ENCODE peak calls at places on chromosomes 7 and 10, in seven cellular contexts. One of them, this sample, is unnamed.

GRCh38 chr10:66772511-66772910 is 153.3 kb upstream of the LRRTM3 start:
- DNase-seq in GM12878: no peak
- DNase-seq in HepG2: no peak
- DNase-seq in GM12892: no peak
- DNase-seq in SK-N-SH: no peak
- DNase-seq in K562: no peak
- DNase-seq in H1: no peak
- DNase-seq in this sample: no peak

GRCh38 chr10:78515037-78515872 is 481.6 kb downstream of the RPS24 start:
- DNase-seq in GM12878: no peak
- DNase-seq in HepG2: no peak
- DNase-seq in GM12892: no peak
- DNase-seq in SK-N-SH: peak; percentile 51
- DNase-seq in K562: no peak
- DNase-seq in H1: peak; percentile 32
- DNase-seq in this sample: no peak

GRCh38 chr7:157576415-157576814 is 239.6 kb downstream of the DNAJB6 start:
- DNase-seq in GM12878: no peak
- DNase-seq in HepG2: no peak
- DNase-seq in GM12892: no peak
- DNase-seq in SK-N-SH: no peak
- DNase-seq in K562: no peak
- DNase-seq in H1: no peak
- DNase-seq in this sample: no peak

GRCh38 chr10:59337254-59337653 is 25.1 kb downstream of the FAM13C start:
- DNase-seq in GM12878: no peak
- DNase-seq in HepG2: peak; percentile 21
- DNase-seq in GM12892: no peak
- DNase-seq in SK-N-SH: no peak
- DNase-seq in K562: no peak
- DNase-seq in H1: no peak
- DNase-seq in this sample: no peak

GRCh38 chr7:131188367-131189339 is 139.0 kb upstream of the MKLN1 start:
- DNase-seq in GM12878: peak; percentile 61
- DNase-seq in HepG2: peak; percentile 28
- DNase-seq in GM12892: no peak
- DNase-seq in SK-N-SH: no peak
- DNase-seq in K562: peak; percentile 60
- DNase-seq in H1: no peak
- DNase-seq in this sample: peak; percentile 27

GRCh38 chr10:115936926-115937755 is 335.9 kb downstream of the GFRA1 start:
- DNase-seq in GM12878: no peak
- DNase-seq in HepG2: no peak
- DNase-seq in GM12892: no peak
- DNase-seq in SK-N-SH: no peak
- DNase-seq in K562: no peak
- DNase-seq in H1: no peak
- DNase-seq in this sample: no peak

GRCh38 chr10:96272256-96272985 is 1.1 kb upstream of the BLNK start:
- DNase-seq in GM12878: no peak
- DNase-seq in HepG2: no peak
- DNase-seq in GM12892: no peak
- DNase-seq in SK-N-SH: no peak
- DNase-seq in K562: no peak
- DNase-seq in H1: no peak
- DNase-seq in this sample: no peak

GRCh38 chr7:7790041-7790751 is 71.8 kb upstream of the RPA3 start:
- DNase-seq in GM12878: no peak
- DNase-seq in HepG2: no peak
- DNase-seq in GM12892: no peak
- DNase-seq in SK-N-SH: no peak
- DNase-seq in K562: no peak
- DNase-seq in H1: no peak
- DNase-seq in this sample: no peak

GRCh38 chr10:118662228-118663035 is 67.0 kb upstream of the PRLHR start:
- DNase-seq in GM12878: no peak
- DNase-seq in HepG2: no peak
- DNase-seq in GM12892: no peak
- DNase-seq in SK-N-SH: no peak
- DNase-seq in K562: no peak
- DNase-seq in H1: no peak
- DNase-seq in this sample: no peak

GRCh38 chr7:77537595-77538185 is 595 bp downstream of the PTPN12 start:
- DNase-seq in GM12878: no peak
- DNase-seq in HepG2: peak; percentile 32
- DNase-seq in GM12892: peak; percentile 40
- DNase-seq in SK-N-SH: peak; percentile 74
- DNase-seq in K562: peak; percentile 67
- DNase-seq in H1: no peak
- DNase-seq in this sample: peak; percentile 43

GRCh38 chr7:116582806-116583444 is 58.1 kb downstream of the CAV1 start:
- DNase-seq in GM12878: no peak
- DNase-seq in HepG2: no peak
- DNase-seq in GM12892: no peak
- DNase-seq in SK-N-SH: no peak
- DNase-seq in K562: no peak
- DNase-seq in H1: no peak
- DNase-seq in this sample: no peak

GRCh38 chr7:20284398-20285143 is 46.1 kb upstream of the ITGB8 start:
- DNase-seq in GM12878: no peak
- DNase-seq in HepG2: no peak
- DNase-seq in GM12892: no peak
- DNase-seq in SK-N-SH: no peak
- DNase-seq in K562: no peak
- DNase-seq in H1: no peak
- DNase-seq in this sample: no peak

GRCh38 chr10:52455095-52455494 is 141.0 kb downstream of the DKK1 start:
- DNase-seq in GM12878: no peak
- DNase-seq in HepG2: no peak
- DNase-seq in GM12892: no peak
- DNase-seq in SK-N-SH: no peak
- DNase-seq in K562: no peak
- DNase-seq in H1: no peak
- DNase-seq in this sample: no peak

GRCh38 chr7:149147072-149147729 is at the start of gene ZNF398:
- DNase-seq in GM12878: peak; percentile 69
- DNase-seq in HepG2: peak; percentile 45
- DNase-seq in GM12892: peak; percentile 83
- DNase-seq in SK-N-SH: peak; percentile 99
- DNase-seq in K562: peak; percentile 97
- DNase-seq in H1: peak; percentile 83
- DNase-seq in this sample: peak; percentile 84

GRCh38 chr7:15345216-15345615 is 216.6 kb downstream of the AGMO start:
- DNase-seq in GM12878: no peak
- DNase-seq in HepG2: no peak
- DNase-seq in GM12892: no peak
- DNase-seq in SK-N-SH: no peak
- DNase-seq in K562: no peak
- DNase-seq in H1: no peak
- DNase-seq in this sample: no peak

GRCh38 chr10:79275431-79275851 is 71.8 kb upstream of the PPIF start:
- DNase-seq in GM12878: no peak
- DNase-seq in HepG2: no peak
- DNase-seq in GM12892: no peak
- DNase-seq in SK-N-SH: peak; percentile 71
- DNase-seq in K562: no peak
- DNase-seq in H1: no peak
- DNase-seq in this sample: no peak

GRCh38 chr7:50962962-50963374 is 180.3 kb upstream of the GRB10 start:
- DNase-seq in GM12878: no peak
- DNase-seq in HepG2: peak; percentile 41
- DNase-seq in GM12892: no peak
- DNase-seq in SK-N-SH: no peak
- DNase-seq in K562: peak; percentile 58
- DNase-seq in H1: no peak
- DNase-seq in this sample: no peak

GRCh38 chr7:15326044-15326644 is 235.7 kb downstream of the AGMO start:
- DNase-seq in GM12878: no peak
- DNase-seq in HepG2: peak; percentile 3
- DNase-seq in GM12892: no peak
- DNase-seq in SK-N-SH: peak; percentile 32
- DNase-seq in K562: no peak
- DNase-seq in H1: no peak
- DNase-seq in this sample: no peak

GRCh38 chr10:75400769-75401568 is 595 bp downstream of the ZNF503 start:
- DNase-seq in GM12878: no peak
- DNase-seq in HepG2: no peak
- DNase-seq in GM12892: peak; percentile 34
- DNase-seq in SK-N-SH: peak; percentile 78
- DNase-seq in K562: peak; percentile 38
- DNase-seq in H1: peak; percentile 70
- DNase-seq in this sample: peak; percentile 37

GRCh38 chr7:96773483-96773882 is 63.8 kb upstream of the SEM1 start:
- DNase-seq in GM12878: no peak
- DNase-seq in HepG2: no peak
- DNase-seq in GM12892: no peak
- DNase-seq in SK-N-SH: no peak
- DNase-seq in K562: no peak
- DNase-seq in H1: no peak
- DNase-seq in this sample: no peak

GRCh38 chr7:150489812-150490211 is 24.9 kb upstream of the GIMAP7 start:
- DNase-seq in GM12878: no peak
- DNase-seq in HepG2: no peak
- DNase-seq in GM12892: no peak
- DNase-seq in SK-N-SH: no peak
- DNase-seq in K562: no peak
- DNase-seq in H1: no peak
- DNase-seq in this sample: no peak

GRCh38 chr10:106242301-106242700 is 922.2 kb downstream of the SORCS1 start:
- DNase-seq in GM12878: no peak
- DNase-seq in HepG2: no peak
- DNase-seq in GM12892: no peak
- DNase-seq in SK-N-SH: no peak
- DNase-seq in K562: no peak
- DNase-seq in H1: no peak
- DNase-seq in this sample: no peak

GRCh38 chr10:95295031-95295755 is 4.4 kb upstream of the PDLIM1 start:
- DNase-seq in GM12878: peak; percentile 96
- DNase-seq in HepG2: no peak
- DNase-seq in GM12892: peak; percentile 63
- DNase-seq in SK-N-SH: no peak
- DNase-seq in K562: peak; percentile 28
- DNase-seq in H1: peak; percentile 64
- DNase-seq in this sample: peak; percentile 58

GRCh38 chr7:13992621-13992982 is 3.1 kb upstream of the ETV1 start:
- DNase-seq in GM12878: no peak
- DNase-seq in HepG2: no peak
- DNase-seq in GM12892: no peak
- DNase-seq in SK-N-SH: no peak
- DNase-seq in K562: no peak
- DNase-seq in H1: no peak
- DNase-seq in this sample: no peak

GRCh38 chr7:30428586-30429530 is 49.7 kb downstream of the NOD1 start:
- DNase-seq in GM12878: no peak
- DNase-seq in HepG2: no peak
- DNase-seq in GM12892: no peak
- DNase-seq in SK-N-SH: peak; percentile 8
- DNase-seq in K562: no peak
- DNase-seq in H1: no peak
- DNase-seq in this sample: no peak

GRCh38 chr10:121411006-121411405 is 187.2 kb downstream of the FGFR2 start:
- DNase-seq in GM12878: no peak
- DNase-seq in HepG2: no peak
- DNase-seq in GM12892: no peak
- DNase-seq in SK-N-SH: no peak
- DNase-seq in K562: no peak
- DNase-seq in H1: no peak
- DNase-seq in this sample: no peak

DNA sequence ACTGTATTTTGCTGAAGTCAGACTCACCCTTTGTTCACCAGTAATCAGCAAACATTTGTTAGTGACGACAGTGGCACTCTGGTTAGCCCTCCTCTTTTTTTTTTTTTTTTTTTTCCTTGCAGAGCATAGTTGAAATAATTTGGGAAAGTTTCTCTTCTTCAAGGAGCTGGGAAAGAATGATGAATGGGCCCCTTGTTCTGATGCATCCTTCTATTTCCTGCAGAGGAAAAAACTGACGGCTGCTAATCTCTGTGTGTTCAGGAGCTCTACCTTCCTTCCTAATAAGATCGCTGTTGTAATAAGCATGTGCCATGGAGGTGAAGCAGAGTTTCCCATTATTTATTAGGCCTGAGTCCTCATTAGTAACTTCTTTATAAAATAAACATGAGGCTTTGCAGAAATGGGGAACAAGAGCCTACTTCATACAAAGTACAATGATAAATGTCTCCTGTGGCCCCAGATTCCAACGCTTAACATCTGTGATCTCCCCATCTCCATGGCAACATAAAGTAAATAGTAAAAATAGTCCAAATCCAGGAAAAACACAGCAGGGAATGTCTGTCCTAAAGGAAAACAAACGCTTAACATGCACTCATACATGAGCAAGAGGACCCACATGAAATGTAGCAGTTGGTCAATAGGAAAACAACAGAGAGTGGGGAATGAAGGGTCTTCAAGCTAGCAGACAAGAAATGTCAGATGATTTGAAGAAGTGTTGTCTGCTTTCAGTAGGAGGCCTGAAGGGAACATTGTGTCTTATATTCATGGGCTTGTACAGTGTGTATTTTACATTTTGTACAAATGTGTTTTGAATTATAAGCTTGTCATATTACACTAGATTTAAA is 59.1 kb upstream of the CALD1 start:
- DNase-seq in GM12878: no peak
- DNase-seq in HepG2: no peak
- DNase-seq in GM12892: no peak
- DNase-seq in SK-N-SH: no peak
- DNase-seq in K562: no peak
- DNase-seq in H1: no peak
- DNase-seq in this sample: no peak
- TF ChIP-seq TAF1 in GM12878: no peak
- TF ChIP-seq TAF1 in HepG2: no peak
- TF ChIP-seq TAF1 in GM12892: no peak
- TF ChIP-seq TAF1 in SK-N-SH: no peak
- TF ChIP-seq TAF1 in K562: no peak
- TF ChIP-seq TAF1 in H1: no peak
- TF ChIP-seq TAF1 in this sample: no peak

GRCh38 chr10:44908071-44908709 is 2.9 kb upstream of the TMEM72 start:
- DNase-seq in GM12878: no peak
- DNase-seq in HepG2: no peak
- DNase-seq in GM12892: no peak
- DNase-seq in SK-N-SH: no peak
- DNase-seq in K562: no peak
- DNase-seq in H1: peak; percentile 53
- DNase-seq in this sample: no peak
- TF ChIP-seq TAF1 in GM12878: no peak
- TF ChIP-seq TAF1 in HepG2: no peak
- TF ChIP-seq TAF1 in GM12892: no peak
- TF ChIP-seq TAF1 in SK-N-SH: no peak
- TF ChIP-seq TAF1 in K562: no peak
- TF ChIP-seq TAF1 in H1: no peak
- TF ChIP-seq TAF1 in this sample: no peak

GRCh38 chr7:95608344-95609173 is 12.2 kb upstream of the PDK4 start:
- DNase-seq in GM12878: peak; percentile 47
- DNase-seq in HepG2: peak; percentile 88
- DNase-seq in GM12892: no peak
- DNase-seq in SK-N-SH: peak; percentile 28
- DNase-seq in K562: no peak
- DNase-seq in H1: no peak
- DNase-seq in this sample: no peak
- TF ChIP-seq TAF1 in GM12878: no peak
- TF ChIP-seq TAF1 in HepG2: no peak
- TF ChIP-seq TAF1 in GM12892: no peak
- TF ChIP-seq TAF1 in SK-N-SH: no peak
- TF ChIP-seq TAF1 in K562: no peak
- TF ChIP-seq TAF1 in H1: no peak
- TF ChIP-seq TAF1 in this sample: no peak

GRCh38 chr10:130359711-130360110 is 223.5 kb downstream of the GLRX3 start:
- DNase-seq in GM12878: no peak
- DNase-seq in HepG2: no peak
- DNase-seq in GM12892: no peak
- DNase-seq in SK-N-SH: no peak
- DNase-seq in K562: no peak
- DNase-seq in H1: no peak
- DNase-seq in this sample: no peak
- TF ChIP-seq TAF1 in GM12878: no peak
- TF ChIP-seq TAF1 in HepG2: no peak
- TF ChIP-seq TAF1 in GM12892: no peak
- TF ChIP-seq TAF1 in SK-N-SH: no peak
- TF ChIP-seq TAF1 in K562: no peak
- TF ChIP-seq TAF1 in H1: no peak
- TF ChIP-seq TAF1 in this sample: no peak

This sample was measured in GM12891.